ENCODE peak calls at places on chromosomes 1 and 21, in four cellular contexts. M, K, L and E are unnamed samples.

GRCh38 chr1:6085666-6086065 is 40.0 kb downstream of the KCNAB2 start:
- DNase-seq in M (no peak), K (no peak), L (no peak), E (no peak)

GRCh38 chr21:31557421-31557955 is 102.0 kb upstream of the SOD1 start:
- DNase-seq in M (no peak), K (no peak), L (no peak), E (no peak)

GRCh38 chr1:7110306-7110705 is 325.1 kb downstream of the CAMTA1 start:
- DNase-seq in M (no peak), K (no peak), L (no peak), E (no peak)

GRCh38 chr1:18527921-18528320 is 47.2 kb downstream of the KLHDC7A start:
- DNase-seq in M (no peak), K (no peak), L (no peak), E (no peak)

GRCh38 chr1:56249244-56249643 is 330.1 kb downstream of the PLPP3 start:
- DNase-seq in M (no peak), K (no peak), L (no peak), E (no peak)

GRCh38 chr21:17585875-17586450 is 26.7 kb downstream of the BTG3 start:
- DNase-seq in M (peak), K (peak), L (peak), E (peak)

GRCh38 chr1:101250656-101251272 is 13.9 kb downstream of the S1PR1 start:
- DNase-seq in M (no peak), K (no peak), L (no peak), E (peak)

GRCh38 chr1:197302775-197303174 is 34.7 kb downstream of the CRB1 start:
- DNase-seq in M (no peak), K (no peak), L (no peak), E (no peak)

GRCh38 chr1:45365051-45365450 is 24.8 kb upstream of the MUTYH start:
- DNase-seq in M (no peak), K (no peak), L (no peak), E (no peak)

GRCh38 chr1:1164361-1164700 is 9.3 kb upstream of the TTLL10 start:
- DNase-seq in M (no peak), K (no peak), L (no peak), E (no peak)

GRCh38 chr1:198326915-198327314 is 170.1 kb downstream of the NEK7 start:
- DNase-seq in M (no peak), K (no peak), L (no peak), E (no peak)

GRCh38 chr1:119477710-119478109 is 29.3 kb upstream of the HSD3B1 start:
- DNase-seq in M (no peak), K (peak), L (no peak), E (no peak)

GRCh38 chr1:229363723-229364122 is 20.9 kb upstream of the CCSAP start:
- DNase-seq in M (no peak), K (no peak), L (no peak), E (no peak)

GRCh38 chr1:236141447-236142357 is 637 bp upstream of the GPR137B start:
- DNase-seq in M (no peak), K (peak), L (peak), E (peak)

GRCh38 chr1:28917757-28918118 is 3.4 kb downstream of the EPB41 start:
- DNase-seq in M (no peak), K (no peak), L (no peak), E (no peak)

GRCh38 chr1:161032409-161032808 is 6.4 kb downstream of the TSTD1 start:
- DNase-seq in M (no peak), K (peak), L (no peak), E (no peak)

GRCh38 chr1:41360074-41361027 is 883 bp upstream of the FOXO6 start:
- DNase-seq in M (no peak), K (no peak), L (no peak), E (no peak)

GRCh38 chr1:116769050-116769449 is 14.8 kb downstream of the CD2 start:
- DNase-seq in M (no peak), K (no peak), L (peak), E (no peak)

GRCh38 chr1:31937300-31938183 is 626 bp downstream of the PTP4A2 start:
- DNase-seq in M (no peak), K (peak), L (peak), E (peak)

GRCh38 chr21:29351691-29352090 is 53.0 kb downstream of the BACH1 start:
- DNase-seq in M (no peak), K (peak), L (no peak), E (no peak)

GRCh38 chr1:91278754-91279153 is 125.9 kb downstream of the HFM1 start:
- DNase-seq in M (peak), K (peak), L (peak), E (peak)

GRCh38 chr1:214423045-214423444 is 128.4 kb downstream of the PTPN14 start:
- DNase-seq in M (no peak), K (no peak), L (no peak), E (no peak)

GRCh38 chr1:201576914-201577313 is 38.0 kb downstream of the NAV1 start:
- DNase-seq in M (no peak), K (no peak), L (no peak), E (no peak)

GRCh38 chr1:31266547-31266946 is 26.9 kb upstream of the NKAIN1 start:
- DNase-seq in M (no peak), K (no peak), L (no peak), E (no peak)

GRCh38 chr1:70487910-70488665 is 77.0 kb downstream of the CTH start:
- DNase-seq in M (peak), K (peak), L (peak), E (peak)

GRCh38 chr1:228930479-228930957 is 195.2 kb downstream of the RHOU start:
- DNase-seq in M (no peak), K (no peak), L (no peak), E (no peak)

GRCh38 chr1:236421022-236421421 is 26.9 kb downstream of the EDARADD start:
- DNase-seq in M (no peak), K (no peak), L (no peak), E (no peak)

GRCh38 chr1:64687725-64688285 is 57.1 kb upstream of the RAVER2 start:
- DNase-seq in M (no peak), K (peak), L (no peak), E (peak)

GRCh38 chr21:26715878-26716506 is 129.2 kb downstream of the ADAMTS1 start:
- DNase-seq in M (no peak), K (peak), L (peak), E (peak)

GRCh38 chr1:119653135-119653838 is 5.2 kb upstream of the ZNF697 start:
- DNase-seq in M (no peak), K (no peak), L (no peak), E (no peak)

GRCh38 chr1:94302497-94302896 is 65.1 kb upstream of the ARHGAP29 start:
- DNase-seq in M (no peak), K (no peak), L (no peak), E (no peak)

GRCh38 chr1:207362962-207363858 is 41.7 kb downstream of the CD55 start:
- DNase-seq in M (no peak), K (peak), L (no peak), E (no peak)

GRCh38 chr1:32886012-32886827 is at the start of gene HPCA:
- DNase-seq in M (no peak), K (peak), L (no peak), E (peak)

GRCh38 chr1:186849271-186849671 is 20.5 kb downstream of the PLA2G4A start:
- DNase-seq in M (no peak), K (no peak), L (no peak), E (no peak)

GRCh38 chr1:9689011-9689706 is 37.6 kb downstream of the PIK3CD start:
- DNase-seq in M (peak), K (peak), L (peak), E (peak)

GRCh38 chr1:1958071-1958541 is 39.0 kb upstream of the TMEM52 start:
- DNase-seq in M (no peak), K (no peak), L (no peak), E (no peak)

GRCh38 chr1:156385534-156386031 is 16.6 kb downstream of the RHBG start:
- DNase-seq in M (peak), K (peak), L (peak), E (peak)

DNA sequence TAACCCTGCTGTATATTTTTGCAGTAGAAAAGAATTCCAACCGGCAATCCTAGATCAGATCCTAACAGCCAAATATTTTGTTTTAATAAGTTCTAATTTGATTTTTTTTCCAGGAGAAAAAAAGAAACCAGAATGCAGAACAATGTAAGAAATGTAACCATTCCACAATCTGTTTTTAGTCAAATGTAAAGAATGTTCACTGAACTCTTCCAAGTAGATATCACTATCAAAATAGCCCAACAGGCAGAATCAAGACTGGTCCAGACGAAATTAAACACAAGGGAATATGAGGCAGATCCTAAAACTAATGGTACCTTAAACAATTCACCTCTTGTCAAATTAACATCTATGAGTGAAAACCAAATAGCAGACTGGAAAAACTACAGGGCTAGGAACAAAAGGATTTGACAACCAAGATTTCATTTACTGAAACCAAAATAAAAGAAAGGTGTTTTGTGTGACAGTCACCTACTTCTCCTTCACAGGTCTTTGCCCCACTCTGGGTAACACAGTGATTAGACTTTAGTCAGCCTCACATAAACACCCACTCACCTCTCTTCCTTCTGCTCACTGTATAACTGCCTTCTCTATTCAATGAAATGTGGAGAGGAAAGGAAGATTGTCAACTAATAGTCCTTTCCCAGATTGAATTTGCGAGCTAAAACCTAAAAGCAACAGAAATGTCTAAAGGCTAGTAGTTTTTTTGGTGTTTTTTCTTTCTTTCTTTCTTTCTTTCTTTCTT is 137.9 kb downstream of the FAF1 start:
- DNase-seq in M (no peak), K (no peak), L (no peak), E (no peak)
- H3K4me2 ChIP-seq in M (no peak), K (no peak), L (no peak), E (no peak)

GRCh38 chr21:44836349-44836665 is 18.4 kb upstream of the SUMO3 start:
- DNase-seq in M (no peak), K (no peak), L (no peak), E (no peak)

GRCh38 chr21:44834231-44834950 is 16.5 kb upstream of the SUMO3 start:
- DNase-seq in M (no peak), K (no peak), L (no peak), E (no peak)

GRCh38 chr21:44834951-44835646 is 17.2 kb upstream of the SUMO3 start:
- DNase-seq in M (no peak), K (no peak), L (no peak), E (no peak)

GRCh38 chr21:44836666-44837471 is 19.0 kb upstream of the SUMO3 start:
- DNase-seq in M (no peak), K (peak), L (no peak), E (no peak)

GRCh38 chr21:44835647-44835973 is 17.7 kb upstream of the SUMO3 start:
- DNase-seq in M (no peak), K (no peak), L (no peak), E (no peak)
- H3K4me2 ChIP-seq in M (no peak), K (no peak), L (no peak), E (no peak)

DNA sequence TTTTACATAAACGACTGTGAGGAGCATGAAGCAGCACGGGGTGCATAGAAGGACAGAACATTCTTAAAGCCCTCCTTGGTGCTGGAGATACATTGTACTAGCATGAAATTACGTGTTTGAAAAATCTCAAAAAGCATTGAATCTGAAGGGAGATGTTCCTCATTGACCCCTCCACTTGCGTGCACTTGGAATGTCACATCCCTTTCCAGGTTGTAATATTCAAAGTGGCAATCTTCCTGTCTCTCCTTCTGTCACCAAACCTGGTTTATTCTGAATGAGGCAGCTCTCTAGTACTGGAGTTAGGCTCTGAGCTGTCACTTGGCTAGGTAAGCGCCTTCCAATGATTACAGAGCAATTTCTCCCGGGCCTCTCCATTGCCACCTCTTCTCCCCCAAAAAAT is 901 bp downstream of the DSCAM start:
- DNase-seq in M (no peak), K (no peak), L (no peak), E (no peak)
- H3K4me2 ChIP-seq in M (no peak), K (no peak), L (no peak), E (no peak)

GRCh38 chr1:182348916-182349747 is 42.5 kb downstream of the GLUL start:
- DNase-seq in M (no peak), K (no peak), L (no peak), E (no peak)
- H3K4me2 ChIP-seq in M (no peak), K (no peak), L (no peak), E (no peak)

GRCh38 chr1:203316626-203317093 is 11.3 kb downstream of the BTG2 start:
- DNase-seq in M (no peak), K (peak), L (no peak), E (peak)
- H3K4me2 ChIP-seq in M (no peak), K (no peak), L (peak), E (no peak)

DNA sequence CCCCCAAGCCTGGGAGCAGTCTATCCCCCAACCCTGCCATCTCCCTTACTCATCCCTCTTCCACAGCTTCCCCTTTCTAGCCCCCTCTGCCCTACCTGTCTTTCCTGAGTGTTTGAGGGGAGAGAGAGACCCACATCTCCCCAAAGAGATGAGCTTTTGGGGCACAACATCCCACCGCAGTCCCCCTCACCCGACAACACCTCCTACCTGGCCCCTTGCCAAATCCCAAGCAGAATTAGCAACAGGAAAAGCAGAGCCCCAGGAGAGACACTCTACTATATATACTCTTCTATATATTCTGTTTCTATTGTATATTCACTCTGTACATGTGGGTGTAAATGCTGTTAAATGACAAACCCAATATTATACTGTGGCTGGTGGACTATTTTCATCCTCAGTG is 9.9 kb upstream of the KCNC4 start:
- DNase-seq in M (no peak), K (no peak), L (no peak), E (no peak)
- H3K4me2 ChIP-seq in M (no peak), K (no peak), L (no peak), E (no peak)

GRCh38 chr1:15013767-15014166 is 139.8 kb upstream of the TMEM51 start:
- DNase-seq in M (no peak), K (no peak), L (no peak), E (no peak)

GRCh38 chr1:15008783-15009709 is 144.5 kb upstream of the TMEM51 start:
- DNase-seq in M (no peak), K (no peak), L (no peak), E (peak)

GRCh38 chr1:15012822-15013221 is 140.7 kb upstream of the TMEM51 start:
- DNase-seq in M (no peak), K (no peak), L (no peak), E (no peak)

GRCh38 chr1:15007842-15008241 is 145.7 kb upstream of the TMEM51 start:
- DNase-seq in M (no peak), K (no peak), L (no peak), E (peak)

DNA sequence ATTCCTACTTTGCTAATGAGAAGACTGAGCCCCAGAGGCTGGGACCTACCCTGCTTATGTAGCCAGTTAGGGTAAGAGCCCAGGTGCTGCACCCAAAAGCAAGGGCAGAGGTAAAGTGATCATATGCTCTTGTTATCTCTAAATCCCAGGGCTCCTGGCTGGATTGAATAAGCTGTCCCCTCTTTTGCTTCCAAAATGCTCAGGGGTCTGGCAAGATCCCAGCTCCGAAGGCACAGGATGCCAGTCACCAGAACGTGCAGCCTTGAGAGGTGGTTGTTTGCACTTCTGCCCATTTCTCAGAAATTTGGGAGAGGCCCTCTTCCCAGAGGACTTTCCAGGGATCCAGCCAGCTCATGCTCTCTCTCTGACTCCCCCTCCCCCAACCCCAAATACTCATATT is 142.4 kb upstream of the TMEM51 start:
- DNase-seq in M (no peak), K (no peak), L (no peak), E (no peak)
- H3K4me2 ChIP-seq in M (no peak), K (no peak), L (no peak), E (no peak)